ENCODE peak calls at places on chromosome 1, in five cellular contexts. G is activated CD4-positive, alpha-beta memory T cell treated with anti-CD3 and anti-CD28 coated beads, Interleukin-2, amount 10 ng/mL, durations not matched to agents 7 days and 5 days; Q is activated gamma-delta T cell treated with anti-CD3 and anti-CD28 coated beads, Interleukin-2, amount 50 U/mL, for 16 hours; W is brain microvascular endothelial cell; Z is fibroblast of lung. N is an unnamed sample.

GRCh38 chr1:162373541-162374375 is 2.9 kb downstream of the SPATA46 start:
- DNase-seq in G (no peak), Q (no peak), W (peak), Z (peak), N (no peak)

GRCh38 chr1:169550294-169550693 is 36.0 kb downstream of the F5 start:
- DNase-seq in G (no peak), Q (no peak), W (peak), Z (peak), N (no peak)

GRCh38 chr1:19644422-19644760 is 280 bp downstream of the NBL1 start:
- DNase-seq in G (no peak), Q (no peak), W (no peak), Z (no peak), N (no peak)

GRCh38 chr1:239601108-239601507 is 214.7 kb downstream of the CHRM3 start:
- DNase-seq in G (no peak), Q (no peak), W (no peak), Z (no peak), N (no peak)

GRCh38 chr1:116388122-116388521 is 15.1 kb downstream of the ATP1A1 start:
- DNase-seq in G (no peak), Q (no peak), W (no peak), Z (no peak), N (no peak)

GRCh38 chr1:107821340-107821739 is 143.6 kb downstream of the VAV3 start:
- DNase-seq in G (no peak), Q (no peak), W (peak), Z (no peak), N (no peak)

GRCh38 chr1:151885479-151885878 is 23.8 kb downstream of the THEM4 start:
- DNase-seq in G (no peak), Q (no peak), W (no peak), Z (no peak), N (no peak)

GRCh38 chr1:170556910-170557309 is 24.9 kb downstream of the GORAB start:
- DNase-seq in G (no peak), Q (no peak), W (no peak), Z (no peak), N (no peak)

GRCh38 chr1:150925080-150925479 is 1.1 kb upstream of the SETDB1 start:
- DNase-seq in G (peak), Q (no peak), W (no peak), Z (no peak), N (no peak)

GRCh38 chr1:31295874-31296485 is 608 bp downstream of the SNRNP40 start:
- DNase-seq in G (no peak), Q (no peak), W (no peak), Z (no peak), N (no peak)

GRCh38 chr1:228039006-228039481 is 32.2 kb downstream of the WNT3A start:
- DNase-seq in G (no peak), Q (no peak), W (no peak), Z (no peak), N (no peak)

N was measured in KG1.